ENCODE peak calls at places on chromosomes 11 and 22, in six cellular contexts. U is adrenal gland, L is Caco-2, V is HCT116, A is keratinocyte, C is PC-3. N is an unnamed sample.

GRCh38 chr22:40509401-40510134 is 127.0 kb downstream of the MRTFA start:
- DNase-seq in U (peak; percentile 70), L (peak; percentile 65), V (no peak), A (no peak), C (no peak), N (peak; percentile 80)

GRCh38 chr11:75777461-75778110 is 9.0 kb downstream of the DGAT2 start:
- DNase-seq in U (no peak), L (no peak), V (no peak), A (no peak), C (peak; percentile 37), N (no peak)

GRCh38 chr11:44709966-44710365 is 16.8 kb upstream of the TSPAN18 start:
- DNase-seq in U (peak; percentile 30), L (no peak), V (no peak), A (no peak), C (peak; percentile 14), N (no peak)

GRCh38 chr11:131977854-131978253 is 607.4 kb downstream of the NTM start:
- DNase-seq in U (no peak), L (no peak), V (no peak), A (peak; percentile 74), C (peak; percentile 66), N (peak; percentile 9)

GRCh38 chr11:6320411-6321207 is at the start of gene CAVIN3:
- DNase-seq in U (peak; percentile 86), L (peak; percentile 50), V (peak; percentile 48), A (peak; percentile 52), C (peak; percentile 15), N (peak; percentile 50)

GRCh38 chr11:123168955-123169484 is 26.0 kb downstream of the CLMP start:
- DNase-seq in U (no peak), L (no peak), V (no peak), A (no peak), C (no peak), N (no peak)

GRCh38 chr11:1232328-1233321 is 9.8 kb downstream of the MUC5B start:
- DNase-seq in U (peak; percentile 3), L (peak; percentile 33), V (no peak), A (no peak), C (no peak), N (no peak)

GRCh38 chr11:37907461-37908223 is 1309.6 kb upstream of the RAG2 start:
- DNase-seq in U (no peak), L (no peak), V (no peak), A (no peak), C (peak; percentile 4), N (no peak)

GRCh38 chr11:17719028-17719939 is at the start of gene MYOD1:
- DNase-seq in U (no peak), L (no peak), V (no peak), A (no peak), C (no peak), N (no peak)

GRCh38 chr11:13837286-13837685 is 125.2 kb upstream of the SPON1 start:
- DNase-seq in U (no peak), L (no peak), V (peak; percentile 73), A (peak; percentile 71), C (peak; percentile 94), N (no peak)

GRCh38 chr11:119372260-119373058 is 9.0 kb downstream of the USP2 start:
- DNase-seq in U (no peak), L (no peak), V (no peak), A (no peak), C (no peak), N (no peak)

GRCh38 chr11:8262552-8263108 is 1.0 kb downstream of the LMO1 start:
- DNase-seq in U (peak; percentile 61), L (peak; percentile 25), V (no peak), A (no peak), C (peak; percentile 32), N (no peak)

GRCh38 chr22:20524004-20524481 is 16.6 kb downstream of the MED15 start:
- DNase-seq in U (no peak), L (no peak), V (no peak), A (no peak), C (peak; percentile 19), N (no peak)

GRCh38 chr11:8934735-8935478 is 2.2 kb upstream of the C11orf16 start:
- DNase-seq in U (peak; percentile 48), L (peak; percentile 78), V (peak; percentile 53), A (no peak), C (peak; percentile 57), N (peak; percentile 31)

GRCh38 chr11:10500757-10501684 is 40.0 kb downstream of the RNF141 start:
- DNase-seq in U (no peak), L (no peak), V (no peak), A (no peak), C (no peak), N (no peak)

GRCh38 chr22:35587447-35587870 is 29.7 kb downstream of the MB start:
- DNase-seq in U (peak; percentile 40), L (no peak), V (no peak), A (no peak), C (peak; percentile 71), N (no peak)

GRCh38 chr22:44089717-44090570 is 65.8 kb downstream of the PARVB start:
- DNase-seq in U (no peak), L (no peak), V (no peak), A (no peak), C (no peak), N (no peak)

GRCh38 chr22:28019360-28019759 is 100.3 kb upstream of the PITPNB start:
- DNase-seq in U (peak; percentile 83), L (peak; percentile 15), V (no peak), A (no peak), C (peak; percentile 74), N (no peak)

GRCh38 chr11:84384637-84385227 is 1098.6 kb upstream of the CCDC90B start:
- DNase-seq in U (peak; percentile 62), L (peak; percentile 60), V (no peak), A (no peak), C (peak; percentile 73), N (no peak)

GRCh38 chr22:44050766-44051747 is 27.0 kb downstream of the PARVB start:
- DNase-seq in U (no peak), L (no peak), V (no peak), A (no peak), C (no peak), N (no peak)

GRCh38 chr11:77473001-77473800 is 693 bp downstream of the PAK1 start:
- DNase-seq in U (peak; percentile 43), L (peak; percentile 74), V (no peak), A (no peak), C (peak; percentile 46), N (no peak)

GRCh38 chr11:7540830-7541555 is 27.2 kb downstream of the PPFIBP2 start:
- DNase-seq in U (no peak), L (no peak), V (no peak), A (no peak), C (no peak), N (no peak)

GRCh38 chr11:704799-705645 is 1.0 kb upstream of the EPS8L2 start:
- DNase-seq in U (no peak), L (no peak), V (no peak), A (no peak), C (peak; percentile 75), N (no peak)

GRCh38 chr11:74437441-74437840 is 29.9 kb downstream of the KCNE3 start:
- DNase-seq in U (no peak), L (no peak), V (no peak), A (no peak), C (peak; percentile 31), N (no peak)

GRCh38 chr22:30565341-30565740 is 9.1 kb downstream of the GAL3ST1 start:
- DNase-seq in U (no peak), L (no peak), V (no peak), A (no peak), C (no peak), N (no peak)

GRCh38 chr22:46454910-46455269 is 82.5 kb downstream of the CELSR1 start:
- DNase-seq in U (no peak), L (no peak), V (peak; percentile 65), A (peak; percentile 77), C (peak; percentile 87), N (no peak)

GRCh38 chr11:34676227-34676626 is 55.3 kb downstream of the EHF start:
- DNase-seq in U (no peak), L (no peak), V (no peak), A (no peak), C (no peak), N (no peak)

GRCh38 chr11:107988397-107989158 is 20.1 kb upstream of the CUL5 start:
- DNase-seq in U (no peak), L (no peak), V (no peak), A (no peak), C (peak; percentile 23), N (no peak)

GRCh38 chr22:42156121-42156520 is 25.5 kb upstream of the CYP2D6 start:
- DNase-seq in U (no peak), L (no peak), V (no peak), A (no peak), C (no peak), N (no peak)

GRCh38 chr11:132402056-132402684 is 1031.8 kb downstream of the NTM start:
- DNase-seq in U (peak; percentile 18), L (no peak), V (no peak), A (no peak), C (peak; percentile 22), N (no peak)

GRCh38 chr11:64268028-64268686 is 16.3 kb downstream of the BAD start:
- DNase-seq in U (peak; percentile 60), L (no peak), V (no peak), A (no peak), C (no peak), N (no peak)
- H3K4me3 ChIP-seq in U (peak overlapping the region; percentile 78), L (peak overlapping the region; percentile 85), V (peak overlapping the region; percentile 72), A (no peak overlapping the region), C (no peak overlapping the region), N (peak overlapping the region; percentile 66)

GRCh38 chr11:45860764-45861510 is 13.7 kb downstream of the CRY2 start:
- DNase-seq in U (no peak), L (no peak), V (no peak), A (no peak), C (no peak), N (no peak)
- TF ChIP-seq CTCF in U (no peak), L (no peak), V (no peak), A (no peak), C (no peak), N (no peak)

GRCh38 chr22:50057868-50058311 is at the start of gene TTLL8:
- DNase-seq in U (no peak), L (no peak), V (no peak), A (no peak), C (no peak), N (no peak)
- H3K27me3 ChIP-seq in U (peaks cover 27% of the 10 kb centered on the region), L (no peaks in the 10 kb centered on the region), V (no peaks in the 10 kb centered on the region), A (peaks cover 36% of the 10 kb centered on the region), C (no peaks in the 10 kb centered on the region), N (peaks cover 7% of the 10 kb centered on the region)

GRCh38 chr11:112293614-112294013 is 33.0 kb upstream of the PLET1 start:
- DNase-seq in U (no peak), L (no peak), V (no peak), A (no peak), C (no peak), N (no peak)

GRCh38 chr11:112290462-112290894 is 29.8 kb upstream of the PLET1 start:
- DNase-seq in U (no peak), L (no peak), V (no peak), A (no peak), C (no peak), N (no peak)

GRCh38 chr11:112291191-112291590 is 30.5 kb upstream of the PLET1 start:
- DNase-seq in U (no peak), L (no peak), V (no peak), A (no peak), C (no peak), N (no peak)

GRCh38 chr11:112292785-112293407 is 32.2 kb upstream of the PLET1 start:
- DNase-seq in U (peak; percentile 59), L (no peak), V (no peak), A (peak; percentile 59), C (peak; percentile 87), N (peak; percentile 92)

GRCh38 chr11:112292188-112292587 is 31.5 kb upstream of the PLET1 start:
- DNase-seq in U (no peak), L (no peak), V (no peak), A (no peak), C (no peak), N (no peak)
- H3K4me3 ChIP-seq in U (no peak overlapping the region), L (no peak overlapping the region), V (no peak overlapping the region), A (no peak overlapping the region), C (no peak overlapping the region), N (no peak overlapping the region)

GRCh38 chr11:66638177-66639065 is at the start of gene RBM4:
- DNase-seq in U (peak; percentile 99), L (peak; percentile 100), V (peak; percentile 100), A (peak; percentile 98), C (peak; percentile 100), N (peak; percentile 98)
- TF ChIP-seq CTCF in U (no peak), L (no peak), V (no peak), A (peak; percentile 21), C (no peak), N (peak; percentile 32)

N was measured in BJ.